ENCODE peak calls at places on chromosome 20, in five cellular contexts. X is upper lobe of right lung, B is AG10803, W is IMR-90, J is RWPE1. C is an unnamed sample.

GRCh38 chr20:2657241-2657640 is 4.8 kb downstream of the NOP56 start:
- DNase-seq in X (no peak), B (no peak), W (no peak), J (no peak), C (no peak)

GRCh38 chr20:24492698-24493097 is 23.3 kb downstream of the SYNDIG1 start:
- DNase-seq in X (no peak), B (no peak), W (no peak), J (no peak), C (no peak)

GRCh38 chr20:43776691-43777090 is 49.9 kb upstream of the GTSF1L start:
- DNase-seq in X (peak; percentile 0), B (no peak), W (peak; percentile 8), J (no peak), C (no peak)

GRCh38 chr20:62907377-62908317 is 18.7 kb downstream of the DIDO1 start:
- DNase-seq in X (no peak), B (no peak), W (peak; percentile 26), J (no peak), C (no peak)

GRCh38 chr20:53831812-53832211 is 238.2 kb upstream of the ZNF217 start:
- DNase-seq in X (no peak), B (no peak), W (no peak), J (no peak), C (no peak)

GRCh38 chr20:52096117-52096516 is 95.5 kb downstream of the ZFP64 start:
- DNase-seq in X (no peak), B (no peak), W (no peak), J (no peak), C (no peak)

GRCh38 chr20:25368526-25368925 is 22.1 kb downstream of the ABHD12 start:
- DNase-seq in X (no peak), B (no peak), W (no peak), J (no peak), C (no peak)

GRCh38 chr20:59043698-59044097 is 1.1 kb upstream of the PRELID3B start:
- DNase-seq in X (no peak), B (peak; percentile 47), W (no peak), J (no peak), C (no peak)

GRCh38 chr20:64246616-64247311 is 8.8 kb upstream of the PCMTD2 start:
- DNase-seq in X (peak; percentile 52), B (no peak), W (no peak), J (no peak), C (peak; percentile 58)

GRCh38 chr20:23118766-23119165 is 32.6 kb upstream of the CD93 start:
- DNase-seq in X (peak; percentile 58), B (no peak), W (no peak), J (no peak), C (no peak)

GRCh38 chr20:34316191-34316814 is 13.1 kb upstream of the AHCY start:
- DNase-seq in X (no peak), B (peak; percentile 57), W (peak; percentile 33), J (peak; percentile 84), C (no peak)

GRCh38 chr20:57938158-57939108 is 228.6 kb upstream of the PMEPA1 start:
- DNase-seq in X (no peak), B (peak; percentile 23), W (no peak), J (no peak), C (peak; percentile 52)

GRCh38 chr20:62735331-62735821 is 26.7 kb downstream of the NTSR1 start:
- DNase-seq in X (peak; percentile 44), B (no peak), W (no peak), J (peak; percentile 47), C (peak; percentile 85)

GRCh38 chr20:48621256-48622078 is 206.3 kb downstream of the PREX1 start:
- DNase-seq in X (peak; percentile 61), B (peak; percentile 22), W (peak; percentile 4), J (peak; percentile 91), C (peak; percentile 92)

GRCh38 chr20:21559305-21559704 is 45.4 kb upstream of the NKX2-2 start:
- DNase-seq in X (no peak), B (no peak), W (no peak), J (no peak), C (no peak)

GRCh38 chr20:59789641-59790040 is 143.8 kb downstream of the SYCP2 start:
- DNase-seq in X (no peak), B (no peak), W (no peak), J (no peak), C (no peak)

GRCh38 chr20:58001381-58001780 is 227.1 kb downstream of the ANKRD60 start:
- DNase-seq in X (no peak), B (peak; percentile 36), W (no peak), J (no peak), C (no peak)

GRCh38 chr20:58981564-58982364 is 708 bp downstream of the NELFCD start:
- DNase-seq in X (no peak), B (no peak), W (peak; percentile 6), J (peak; percentile 51), C (no peak)

GRCh38 chr20:38209736-38210405 is 44.8 kb upstream of the TGM2 start:
- DNase-seq in X (peak; percentile 18), B (no peak), W (no peak), J (no peak), C (no peak)

GRCh38 chr20:33850159-33850558 is 39.0 kb downstream of the CHMP4B start:
- DNase-seq in X (no peak), B (no peak), W (no peak), J (no peak), C (no peak)

GRCh38 chr20:34017610-34018009 is 23.9 kb downstream of the RALY start:
- DNase-seq in X (no peak), B (peak; percentile 83), W (peak; percentile 98), J (peak; percentile 78), C (no peak)

GRCh38 chr20:60761056-60761455 is 491.0 kb upstream of the CDH4 start:
- DNase-seq in X (no peak), B (no peak), W (no peak), J (no peak), C (no peak)

GRCh38 chr20:57748601-57749130 is 38.9 kb upstream of the PMEPA1 start:
- DNase-seq in X (peak; percentile 84), B (peak; percentile 79), W (peak; percentile 50), J (peak; percentile 97), C (peak; percentile 98)

GRCh38 chr20:23752481-23753193 is 1.9 kb upstream of the CST1 start:
- DNase-seq in X (no peak), B (no peak), W (no peak), J (no peak), C (no peak)

GRCh38 chr20:21820688-21821087 is 115.2 kb downstream of the PAX1 start:
- DNase-seq in X (no peak), B (no peak), W (no peak), J (no peak), C (no peak)

GRCh38 chr20:32296412-32296811 is 19.0 kb downstream of the KIF3B start:
- DNase-seq in X (no peak), B (no peak), W (peak; percentile 11), J (no peak), C (no peak)

GRCh38 chr20:33309631-33310030 is 26.6 kb downstream of the BPIFB1 start:
- DNase-seq in X (no peak), B (no peak), W (no peak), J (no peak), C (no peak)

GRCh38 chr20:38982291-38982690 is 20.1 kb downstream of the DHX35 start:
- DNase-seq in X (no peak), B (no peak), W (peak; percentile 33), J (no peak), C (no peak)

GRCh38 chr20:58627212-58628072 is 23.6 kb upstream of the STX16 start:
- DNase-seq in X (no peak), B (no peak), W (no peak), J (no peak), C (no peak)

DNA sequence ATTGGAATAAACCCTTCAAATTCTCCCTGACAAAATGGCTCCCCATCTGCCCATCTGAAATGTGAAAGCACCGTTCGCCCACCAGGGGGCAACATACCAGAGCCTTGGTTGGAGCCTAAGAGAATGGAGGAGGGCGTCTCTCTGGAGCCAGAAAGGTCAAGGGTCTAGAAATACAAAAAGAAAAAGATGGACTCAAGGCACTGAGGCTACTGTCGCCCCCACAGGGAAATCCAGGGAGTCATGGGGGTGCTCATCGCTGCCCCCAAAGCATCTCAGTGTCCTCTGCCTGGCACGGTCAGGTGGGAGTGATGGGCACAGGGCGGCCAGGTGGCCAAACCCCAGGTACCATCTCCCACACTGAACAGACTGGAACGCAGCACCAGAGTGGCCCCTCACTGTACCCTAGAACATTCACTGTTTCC is 136.3 kb downstream of the ZMYND8 start:
- DNase-seq in X (no peak), B (peak; percentile 10), W (no peak), J (peak; percentile 52), C (no peak)
- TF ChIP-seq CTCF in X (peak; percentile 48), B (peak; percentile 57), W (peak; percentile 53), J (peak; percentile 78), C (peak; percentile 79)

DNA sequence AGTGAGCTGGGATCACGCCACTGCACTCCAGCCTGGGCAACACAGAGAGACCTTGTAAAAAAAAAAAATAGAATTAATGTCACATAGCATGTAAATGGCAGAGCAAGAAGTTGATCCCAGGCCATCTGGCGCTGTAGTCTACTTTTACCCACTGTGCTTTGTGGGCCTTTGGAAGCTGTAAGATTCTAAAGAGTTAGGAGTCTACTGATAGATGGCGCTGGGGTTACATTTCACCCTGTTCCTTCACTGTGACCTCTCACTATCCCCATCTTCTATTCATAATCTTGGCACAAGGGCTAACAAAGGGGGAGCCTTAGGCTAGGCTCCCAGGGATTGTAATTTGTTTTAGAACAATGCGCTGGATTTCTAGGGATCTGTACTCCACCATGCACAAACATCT is 24.4 kb downstream of the SIRPD start:
- DNase-seq in X (no peak), B (no peak), W (no peak), J (no peak), C (no peak)
- TF ChIP-seq CTCF in X (no peak), B (no peak), W (no peak), J (no peak), C (no peak)

GRCh38 chr20:1376453-1377270 is 16.2 kb downstream of the FKBP1A start:
- DNase-seq in X (no peak), B (no peak), W (no peak), J (no peak), C (no peak)

GRCh38 chr20:1377341-1377871 is 15.4 kb downstream of the FKBP1A start:
- DNase-seq in X (no peak), B (no peak), W (no peak), J (no peak), C (no peak)

GRCh38 chr20:1376007-1376406 is 16.8 kb downstream of the FKBP1A start:
- DNase-seq in X (no peak), B (no peak), W (no peak), J (no peak), C (no peak)

GRCh38 chr20:1374246-1374645 is 18.6 kb downstream of the FKBP1A start:
- DNase-seq in X (no peak), B (no peak), W (no peak), J (no peak), C (no peak)

GRCh38 chr20:1375515-1375914 is 17.3 kb downstream of the FKBP1A start:
- DNase-seq in X (no peak), B (peak; percentile 73), W (peak; percentile 93), J (no peak), C (no peak)
- TF ChIP-seq CTCF in X (no peak), B (no peak), W (no peak), J (no peak), C (no peak)

GRCh38 chr20:36891211-36891610 is 15.3 kb downstream of the TLDC2 start:
- DNase-seq in X (no peak), B (no peak), W (no peak), J (no peak), C (no peak)

GRCh38 chr20:36888880-36889516 is 13.1 kb downstream of the TLDC2 start:
- DNase-seq in X (peak; percentile 64), B (no peak), W (no peak), J (no peak), C (peak; percentile 79)

GRCh38 chr20:36893801-36894200 is 17.9 kb downstream of the TLDC2 start:
- DNase-seq in X (no peak), B (no peak), W (no peak), J (no peak), C (no peak)

GRCh38 chr20:36887779-36888133 is 11.8 kb downstream of the TLDC2 start:
- DNase-seq in X (peak; percentile 23), B (peak; percentile 8), W (no peak), J (no peak), C (peak; percentile 18)

GRCh38 chr20:36890586-36890985 is 14.6 kb downstream of the TLDC2 start:
- DNase-seq in X (no peak), B (no peak), W (no peak), J (no peak), C (no peak)
- TF ChIP-seq CTCF in X (no peak), B (no peak), W (no peak), J (no peak), C (no peak)